ENCODE peak calls at places on chromosome 7, in seven cellular contexts. Y is GM12891, K is SK-N-SH, E is H1, C is HepG2, F is K562, V is GM12878. G is an unnamed sample.

GRCh38 chr7:106485031-106485551 is 175.9 kb downstream of the CCDC71L start:
- DNase-seq in Y (no peak), K (no peak), E (no peak), C (no peak), F (no peak), V (no peak), G (no peak)

GRCh38 chr7:136677456-136678365 is 190.7 kb upstream of the CHRM2 start:
- DNase-seq in Y (no peak), K (no peak), E (no peak), C (no peak), F (no peak), V (no peak), G (no peak)

GRCh38 chr7:139944248-139944647 is 115.2 kb downstream of the TBXAS1 start:
- DNase-seq in Y (no peak), K (no peak), E (no peak), C (no peak), F (no peak), V (no peak), G (no peak)

GRCh38 chr7:77799078-77799964 is 748 bp downstream of the PHTF2 start:
- DNase-seq in Y (no peak), K (peak), E (no peak), C (no peak), F (peak), V (no peak), G (no peak)

GRCh38 chr7:116588225-116588624 is 63.4 kb downstream of the CAV1 start:
- DNase-seq in Y (no peak), K (no peak), E (no peak), C (no peak), F (no peak), V (no peak), G (no peak)

GRCh38 chr7:49308787-49309186 is 384.4 kb downstream of the CDC14C start:
- DNase-seq in Y (no peak), K (no peak), E (no peak), C (no peak), F (no peak), V (no peak), G (no peak)

GRCh38 chr7:2504128-2504817 is 15.3 kb upstream of the LFNG start:
- DNase-seq in Y (no peak), K (no peak), E (no peak), C (no peak), F (no peak), V (no peak), G (no peak)

GRCh38 chr7:111010833-111011232 is 80.1 kb upstream of the LRRN3 start:
- DNase-seq in Y (no peak), K (no peak), E (no peak), C (no peak), F (no peak), V (no peak), G (no peak)

GRCh38 chr7:128742206-128742605 is 3.0 kb downstream of the CALU start:
- DNase-seq in Y (no peak), K (no peak), E (no peak), C (no peak), F (no peak), V (no peak), G (no peak)

GRCh38 chr7:81776159-81776558 is 6.3 kb upstream of the HGF start:
- DNase-seq in Y (no peak), K (no peak), E (no peak), C (no peak), F (no peak), V (no peak), G (no peak)

GRCh38 chr7:39650676-39651075 is 27.3 kb downstream of the RALA start:
- DNase-seq in Y (no peak), K (no peak), E (no peak), C (no peak), F (no peak), V (no peak), G (no peak)

GRCh38 chr7:28410628-28411578 is 1.4 kb upstream of the CREB5 start:
- DNase-seq in Y (no peak), K (peak), E (no peak), C (no peak), F (peak), V (no peak), G (no peak)

GRCh38 chr7:20270867-20271266 is 53.7 kb upstream of the MACC1 start:
- DNase-seq in Y (no peak), K (no peak), E (no peak), C (no peak), F (no peak), V (peak), G (no peak)

GRCh38 chr7:54788664-54789063 is 29.7 kb upstream of the SEC61G start:
- DNase-seq in Y (peak), K (peak), E (peak), C (peak), F (no peak), V (peak), G (no peak)

GRCh38 chr7:94352854-94353253 is 41.8 kb upstream of the COL1A2 start:
- DNase-seq in Y (no peak), K (no peak), E (no peak), C (no peak), F (no peak), V (no peak), G (no peak)

GRCh38 chr7:136976504-136977251 is 108.2 kb downstream of the CHRM2 start:
- DNase-seq in Y (no peak), K (no peak), E (no peak), C (no peak), F (no peak), V (no peak), G (no peak)

GRCh38 chr7:27247452-27248426 is 5.1 kb downstream of the EVX1 start:
- DNase-seq in Y (no peak), K (peak), E (no peak), C (no peak), F (no peak), V (no peak), G (no peak)

GRCh38 chr7:130732980-130733865 is 784 bp downstream of the KLF14 start:
- DNase-seq in Y (no peak), K (peak), E (no peak), C (no peak), F (peak), V (no peak), G (peak)

GRCh38 chr7:7861211-7861633 is 107.4 kb upstream of the GLCCI1 start:
- DNase-seq in Y (no peak), K (no peak), E (no peak), C (peak), F (no peak), V (no peak), G (no peak)

GRCh38 chr7:129771928-129772479 is 160.5 kb downstream of the NRF1 start:
- DNase-seq in Y (no peak), K (peak), E (no peak), C (no peak), F (no peak), V (no peak), G (no peak)

GRCh38 chr7:155739538-155740140 is 72.6 kb downstream of the SHH start:
- DNase-seq in Y (no peak), K (no peak), E (no peak), C (no peak), F (no peak), V (no peak), G (no peak)

GRCh38 chr7:33909312-33909711 is 4.0 kb downstream of the BMPER start:
- DNase-seq in Y (no peak), K (no peak), E (no peak), C (no peak), F (no peak), V (no peak), G (no peak)
- TF ChIP-seq TAF1 in Y (no peak), K (no peak), E (no peak), C (no peak), F (no peak), V (no peak), G (no peak)

DNA sequence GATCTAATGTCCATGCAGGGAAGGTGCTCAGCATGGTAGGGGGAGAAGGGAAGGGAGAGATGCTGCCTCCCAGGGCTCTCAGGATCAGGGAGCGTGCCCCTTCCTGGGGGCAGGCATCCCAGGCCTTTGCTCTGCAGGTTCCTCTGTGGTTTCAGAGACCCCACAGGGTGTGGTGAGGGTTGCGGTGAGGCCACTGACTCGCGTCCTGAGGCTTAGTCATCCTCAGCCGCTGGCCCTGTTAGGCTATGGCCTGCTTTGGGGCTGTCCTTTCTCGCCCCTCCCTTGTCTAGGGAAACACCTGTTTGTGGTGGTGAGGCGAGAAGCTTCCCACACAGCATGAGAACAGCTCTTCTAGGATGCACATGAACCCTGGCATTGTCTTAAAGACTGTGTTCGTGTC is 558.3 kb upstream of the FOXK1 start:
- DNase-seq in Y (no peak), K (no peak), E (no peak), C (no peak), F (no peak), V (no peak), G (no peak)
- TF ChIP-seq TAF1 in Y (no peak), K (no peak), E (no peak), C (no peak), F (no peak), V (no peak), G (no peak)

DNA sequence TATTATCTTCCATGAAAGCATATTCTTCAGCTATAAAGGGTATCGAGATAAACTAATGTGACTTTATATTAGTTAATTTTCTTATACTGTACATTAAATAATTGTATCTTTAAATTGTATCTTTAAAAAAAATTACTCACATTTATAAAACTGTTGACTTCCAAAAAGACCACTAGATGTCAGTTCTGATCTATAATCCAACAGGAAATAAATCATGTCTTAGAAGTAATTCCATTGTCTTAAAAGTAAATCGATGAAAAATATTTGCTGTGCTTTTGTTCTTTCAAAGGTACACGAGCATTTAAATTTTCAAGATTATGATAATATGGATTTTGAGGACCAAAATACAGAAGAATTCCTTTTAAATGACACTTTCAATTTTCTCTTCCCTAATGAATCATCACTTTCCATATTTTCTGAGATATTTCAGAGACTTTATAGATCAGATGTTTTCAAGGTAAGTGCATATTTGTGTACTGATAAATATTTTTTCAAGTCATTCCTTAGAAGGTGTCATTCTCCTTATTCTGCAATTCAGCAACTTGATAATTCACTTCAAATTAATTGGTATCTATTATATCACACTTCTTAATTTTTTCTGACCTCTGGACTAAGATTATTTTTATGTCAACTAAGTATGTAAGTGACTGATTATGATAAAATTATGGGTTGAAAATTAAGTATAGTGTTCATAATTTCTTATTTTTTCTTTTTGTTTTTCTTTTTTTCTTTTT is 138.5 kb downstream of the CPED1 start:
- DNase-seq in Y (no peak), K (peak), E (no peak), C (no peak), F (no peak), V (no peak), G (no peak)
- TF ChIP-seq TAF1 in Y (no peak), K (no peak), E (no peak), C (no peak), F (no peak), V (no peak), G (no peak)

GRCh38 chr7:149261829-149262617 is at the start of gene ZNF783:
- DNase-seq in Y (peak), K (peak), E (peak), C (peak), F (peak), V (peak), G (peak)
- TF ChIP-seq TAF1 in Y (no peak), K (peak), E (peak), C (peak), F (no peak), V (peak), G (no peak)

DNA sequence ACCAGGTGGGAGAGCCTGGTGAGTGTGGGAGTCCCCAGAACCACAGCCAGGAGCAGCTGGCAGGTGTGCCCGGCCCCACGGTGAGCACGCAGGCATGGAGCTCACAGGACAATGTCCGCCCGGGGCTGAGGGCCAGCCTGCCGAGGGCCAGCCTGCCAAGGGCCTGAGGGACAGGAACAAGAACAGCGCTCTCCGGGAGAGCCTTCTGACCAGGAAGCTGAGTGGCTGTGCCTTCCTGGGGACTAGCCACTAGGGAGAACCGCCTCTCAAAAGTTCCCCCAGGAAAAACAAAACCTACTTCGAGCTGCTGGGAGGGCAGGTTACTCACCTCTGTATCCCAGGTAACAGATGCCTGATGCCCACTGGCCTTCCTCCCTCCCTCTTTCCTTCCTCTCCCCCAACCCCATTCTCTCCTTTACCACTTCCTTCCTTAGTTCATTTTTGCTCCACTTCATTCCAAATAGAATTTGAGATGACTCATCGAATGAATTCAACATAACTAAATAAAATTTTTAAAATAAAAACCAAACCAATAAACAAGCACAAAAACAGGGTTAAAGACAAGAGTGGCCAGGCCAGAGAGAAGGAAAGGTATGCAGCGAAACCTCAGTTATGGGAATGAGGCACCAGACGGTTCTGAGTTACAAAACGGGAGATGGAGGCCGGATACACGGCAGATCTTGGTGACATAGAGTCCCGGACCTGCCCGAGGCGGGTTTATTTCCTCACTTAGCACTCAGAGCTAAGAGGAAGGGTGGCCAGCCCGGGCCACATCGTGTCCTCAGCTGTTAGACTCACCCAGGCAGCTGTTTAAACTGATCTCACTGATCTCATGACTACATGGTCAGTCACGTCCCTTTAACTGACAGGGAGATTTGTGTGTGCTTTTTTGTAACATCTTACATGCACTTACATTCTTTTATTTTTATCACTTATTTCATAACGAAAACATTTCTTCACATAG is 128.5 kb downstream of the TNS3 start:
- DNase-seq in Y (no peak), K (no peak), E (no peak), C (no peak), F (no peak), V (no peak), G (no peak)
- TF ChIP-seq TAF1 in Y (no peak), K (no peak), E (no peak), C (no peak), F (no peak), V (no peak), G (no peak)

DNA sequence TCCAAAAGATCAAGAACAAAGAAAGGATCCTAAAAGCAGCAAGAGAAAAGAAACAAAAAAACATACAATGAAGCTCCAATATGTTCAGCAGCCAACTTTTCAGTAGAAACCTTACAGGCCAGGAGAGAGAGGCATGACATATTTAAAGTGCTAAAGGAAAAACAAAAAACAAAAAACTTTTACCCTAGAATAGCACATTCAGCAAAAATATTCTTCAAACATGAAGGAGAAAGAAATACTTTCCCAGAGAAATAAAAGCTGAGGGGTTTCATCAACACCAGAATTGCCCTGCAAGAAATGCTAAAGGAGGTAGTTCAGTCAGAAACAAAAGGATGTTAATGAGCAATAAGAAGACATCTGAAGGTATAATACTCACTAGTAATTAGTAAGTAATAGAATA is 753.5 kb upstream of the POT1 start:
- DNase-seq in Y (no peak), K (no peak), E (no peak), C (no peak), F (no peak), V (no peak), G (no peak)
- TF ChIP-seq TAF1 in Y (no peak), K (no peak), E (no peak), C (no peak), F (no peak), V (no peak), G (no peak)

GRCh38 chr7:148466120-148466519 is 124.4 kb upstream of the C7orf33 start:
- DNase-seq in Y (no peak), K (no peak), E (no peak), C (no peak), F (no peak), V (no peak), G (no peak)
- TF ChIP-seq TAF1 in Y (no peak), K (no peak), E (no peak), C (no peak), F (no peak), V (no peak), G (no peak)

G was measured in GM12892.